ENCODE peak calls at places on chromosome 11, in five cellular contexts. Z, N, V, T and D are unnamed samples.

GRCh38 chr11:9269492-9270030 is 4.4 kb upstream of the DENND5A start:
- DNase-seq in Z (no peak), N (no peak), V (no peak), T (no peak), D (no peak)

GRCh38 chr11:92224394-92225205 is at the start of gene FAT3:
- DNase-seq in Z (peak; percentile 77), N (no peak), V (peak; percentile 7), T (peak; percentile 86), D (peak; percentile 79)

GRCh38 chr11:79129702-79130101 is 311.1 kb downstream of the TENM4 start:
- DNase-seq in Z (no peak), N (no peak), V (no peak), T (no peak), D (no peak)

GRCh38 chr11:60059052-60059451 is 2.6 kb downstream of the MS4A3 start:
- DNase-seq in Z (no peak), N (no peak), V (no peak), T (no peak), D (no peak)

GRCh38 chr11:2744166-2744565 is 44.4 kb upstream of the KCNQ1OT1 start:
- DNase-seq in Z (no peak), N (no peak), V (no peak), T (no peak), D (no peak)

GRCh38 chr11:70067591-70068341 is 10.4 kb upstream of the ANO1 start:
- DNase-seq in Z (peak; percentile 50), N (no peak), V (no peak), T (peak; percentile 79), D (peak; percentile 30)

GRCh38 chr11:128860571-128861361 is 6.3 kb downstream of the KCNJ1 start:
- DNase-seq in Z (no peak), N (no peak), V (no peak), T (no peak), D (no peak)

GRCh38 chr11:35337136-35337918 is 82.0 kb downstream of the SLC1A2 start:
- DNase-seq in Z (no peak), N (no peak), V (peak; percentile 44), T (no peak), D (no peak)

GRCh38 chr11:107196732-107197131 is 178.5 kb upstream of the GUCY1A2 start:
- DNase-seq in Z (no peak), N (no peak), V (no peak), T (no peak), D (no peak)

GRCh38 chr11:111000400-111001090 is 245.0 kb upstream of the POU2AF2 start:
- DNase-seq in Z (no peak), N (no peak), V (no peak), T (no peak), D (no peak)

GRCh38 chr11:47243454-47243853 is 5.2 kb downstream of the ACP2 start:
- DNase-seq in Z (no peak), N (no peak), V (no peak), T (no peak), D (no peak)

GRCh38 chr11:10454902-10455631 is at the start of gene AMPD3:
- DNase-seq in Z (peak; percentile 45), N (no peak), V (peak; percentile 24), T (peak; percentile 54), D (peak; percentile 82)

GRCh38 chr11:5891216-5891800 is 1.7 kb upstream of the OR52E5 start:
- DNase-seq in Z (no peak), N (no peak), V (peak; percentile 35), T (no peak), D (peak; percentile 27)

GRCh38 chr11:63917685-63918523 is 940 bp upstream of the RCOR2 start:
- DNase-seq in Z (peak; percentile 88), N (peak; percentile 35), V (no peak), T (peak; percentile 95), D (peak; percentile 19)

GRCh38 chr11:102615077-102615893 is 9.8 kb downstream of the MMP20 start:
- DNase-seq in Z (no peak), N (no peak), V (peak; percentile 16), T (no peak), D (no peak)